ENCODE peak calls at places on chromosomes 1 and 21, in ten cellular contexts. D is NCI-H1694 treated with DMSO at 0.1 percent for 48 hours, Y is COR-L47, N is uterus, A is T-cell, F is upper lobe of right lung, E is PC-3, R is tibial artery, Z is HT-29, M is GM23248. I is an unnamed sample.

GRCh38 chr1:109239580-109240068 is 9.7 kb upstream of the CELSR2 start:
- DNase-seq in Y (no peak), Z (peak; percentile 66), D (peak; percentile 76), F (peak; percentile 62), N (no peak), R (no peak), E (peak; percentile 46), M (peak; percentile 67), A (no peak), I (no peak)

GRCh38 chr1:114828251-114828650 is 26.4 kb upstream of the SYCP1 start:
- DNase-seq in Y (no peak), N (no peak), E (peak; percentile 46), Z (no peak), M (peak; percentile 23), F (no peak), D (no peak), R (no peak), A (no peak), I (no peak)

GRCh38 chr1:150237746-150238145 is 1.8 kb upstream of the ANP32E start:
- DNase-seq in Y (no peak), N (no peak), E (no peak), A (no peak), R (peak; percentile 65), F (peak; percentile 46), M (no peak), Z (no peak), D (no peak), I (no peak)

GRCh38 chr21:45876381-45877159 is 105.0 kb upstream of the COL6A1 start:
- DNase-seq in Z (no peak), A (no peak), D (no peak), M (no peak), R (no peak), F (peak; percentile 51), Y (no peak), E (no peak), N (peak; percentile 30), I (peak; percentile 71)

GRCh38 chr1:172670316-172670715 is 11.4 kb downstream of the FASLG start:
- DNase-seq in Y (no peak), A (no peak), Z (no peak), E (no peak), R (no peak), F (no peak), M (no peak), N (no peak), D (no peak), I (no peak)

GRCh38 chr1:48099011-48099550 is 101.9 kb upstream of the TRABD2B start:
- DNase-seq in A (no peak), M (no peak), F (no peak), Y (peak; percentile 33), D (no peak), E (no peak), R (no peak), N (no peak), Z (no peak), I (peak; percentile 85)

GRCh38 chr1:229853751-229854150 is 213.3 kb upstream of the GALNT2 start:
- DNase-seq in R (no peak), A (no peak), F (no peak), Y (no peak), E (no peak), M (no peak), N (no peak), Z (no peak), D (no peak), I (no peak)

GRCh38 chr1:24770891-24771290 is 25.6 kb downstream of the CLIC4 start:
- DNase-seq in E (no peak), F (no peak), Y (no peak), A (no peak), N (no peak), M (peak; percentile 41), Z (no peak), D (no peak), R (no peak), I (no peak)

GRCh38 chr1:117886101-117886795 is 43.2 kb downstream of the GDAP2 start:
- DNase-seq in Z (no peak), Y (no peak), N (no peak), F (no peak), M (peak; percentile 58), D (no peak), R (no peak), A (no peak), E (no peak), I (no peak)

GRCh38 chr1:208652300-208653160 is 408.3 kb upstream of the PLXNA2 start:
- DNase-seq in D (peak; percentile 76), Z (peak; percentile 72), A (no peak), N (peak; percentile 19), Y (peak; percentile 65), M (peak; percentile 76), E (peak; percentile 89), F (no peak), R (no peak), I (no peak)

GRCh38 chr1:27339213-27339612 is 2.6 kb upstream of the SYTL1 start:
- DNase-seq in Y (no peak), N (no peak), E (no peak), A (no peak), Z (no peak), F (no peak), D (no peak), R (no peak), M (no peak), I (peak; percentile 49)